ENCODE peak calls at places on chromosomes 13 and 19, in four cellular contexts. One of them, this sample, is unnamed.

GRCh38 chr13:97367016-97367415 is 67.0 kb upstream of the RAP2A start:
- DNase-seq in mesendoderm: peak; percentile 52
- DNase-seq in H9: no peak
- DNase-seq in IMR-90: peak; percentile 65
- DNase-seq in this sample: no peak

GRCh38 chr13:28494861-28495585 is at the start of gene FLT1:
- DNase-seq in mesendoderm: peak; percentile 91
- DNase-seq in H9: peak; percentile 82
- DNase-seq in IMR-90: peak; percentile 38
- DNase-seq in this sample: peak; percentile 87

GRCh38 chr19:17942181-17942580 is 9.4 kb downstream of the CCDC124 start:
- DNase-seq in mesendoderm: no peak
- DNase-seq in H9: peak; percentile 52
- DNase-seq in IMR-90: no peak
- DNase-seq in this sample: no peak

GRCh38 chr19:34171539-34171876 is 796 bp upstream of the LSM14A start:
- DNase-seq in mesendoderm: no peak
- DNase-seq in H9: no peak
- DNase-seq in IMR-90: peak; percentile 93
- DNase-seq in this sample: no peak

GRCh38 chr13:31803327-31803726 is 64.0 kb downstream of the RXFP2 start:
- DNase-seq in mesendoderm: no peak
- DNase-seq in H9: no peak
- DNase-seq in IMR-90: no peak
- DNase-seq in this sample: no peak

GRCh38 chr13:65240773-65241172 is 1989.4 kb downstream of the PCDH9 start:
- DNase-seq in mesendoderm: no peak
- DNase-seq in H9: no peak
- DNase-seq in IMR-90: no peak
- DNase-seq in this sample: no peak

GRCh38 chr13:28819046-28819747 is 942 bp upstream of the MTUS2 start:
- DNase-seq in mesendoderm: peak; percentile 52
- DNase-seq in H9: no peak
- DNase-seq in IMR-90: peak; percentile 12
- DNase-seq in this sample: no peak

GRCh38 chr13:41136396-41137031 is 3.9 kb upstream of the KBTBD6 start:
- DNase-seq in mesendoderm: no peak
- DNase-seq in H9: no peak
- DNase-seq in IMR-90: no peak
- DNase-seq in this sample: no peak

GRCh38 chr19:45368737-45369340 is 1.5 kb downstream of the ERCC2 start:
- DNase-seq in mesendoderm: peak; percentile 67
- DNase-seq in H9: peak; percentile 57
- DNase-seq in IMR-90: no peak
- DNase-seq in this sample: no peak

GRCh38 chr13:109693213-109693612 is 93.2 kb downstream of the IRS2 start:
- DNase-seq in mesendoderm: no peak
- DNase-seq in H9: no peak
- DNase-seq in IMR-90: no peak
- DNase-seq in this sample: no peak

GRCh38 chr13:109687559-109688448 is 98.6 kb downstream of the IRS2 start:
- DNase-seq in mesendoderm: no peak
- DNase-seq in H9: no peak
- DNase-seq in IMR-90: no peak
- DNase-seq in this sample: no peak

GRCh38 chr13:109694972-109695371 is 91.4 kb downstream of the IRS2 start:
- DNase-seq in mesendoderm: no peak
- DNase-seq in H9: no peak
- DNase-seq in IMR-90: no peak
- DNase-seq in this sample: no peak

GRCh38 chr13:109695402-109696190 is 90.8 kb downstream of the IRS2 start:
- DNase-seq in mesendoderm: no peak
- DNase-seq in H9: no peak
- DNase-seq in IMR-90: no peak
- DNase-seq in this sample: no peak

GRCh38 chr13:109691689-109692088 is 94.7 kb downstream of the IRS2 start:
- DNase-seq in mesendoderm: no peak
- DNase-seq in H9: no peak
- DNase-seq in IMR-90: no peak
- DNase-seq in this sample: no peak
- H4K5ac ChIP-seq in mesendoderm: no peak overlapping the region
- H4K5ac ChIP-seq in H9: no peak overlapping the region
- H4K5ac ChIP-seq in IMR-90: no peak overlapping the region
- H4K5ac ChIP-seq in this sample: no peak overlapping the region

DNA sequence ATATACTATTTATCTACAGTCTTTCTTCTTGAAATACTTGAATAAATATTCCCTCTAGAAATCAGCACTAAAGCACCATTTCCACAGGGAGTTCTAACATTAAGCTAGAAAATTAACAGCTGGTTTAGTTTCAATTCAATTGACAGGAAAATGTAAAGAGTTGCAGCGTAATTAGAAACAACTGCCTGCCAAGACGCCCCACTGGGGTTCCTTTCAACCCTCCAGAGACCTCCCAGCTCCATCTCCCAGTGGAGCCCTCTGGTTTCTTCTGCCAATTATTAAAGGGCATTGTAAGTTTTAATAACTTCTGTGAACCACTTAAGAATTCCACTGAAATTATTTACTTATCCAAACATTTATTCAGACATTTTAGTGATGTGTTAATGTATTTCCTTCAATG is 4.1 kb downstream of the GJA3 start:
- DNase-seq in mesendoderm: no peak
- DNase-seq in H9: peak; percentile 19
- DNase-seq in IMR-90: no peak
- DNase-seq in this sample: no peak
- H4K5ac ChIP-seq in mesendoderm: no peak overlapping the region
- H4K5ac ChIP-seq in H9: no peak overlapping the region
- H4K5ac ChIP-seq in IMR-90: no peak overlapping the region
- H4K5ac ChIP-seq in this sample: no peak overlapping the region

GRCh38 chr19:53966931-53967330 is 4.2 kb downstream of the CACNG8 start:
- DNase-seq in mesendoderm: no peak
- DNase-seq in H9: no peak
- DNase-seq in IMR-90: no peak
- DNase-seq in this sample: no peak
- H4K5ac ChIP-seq in mesendoderm: no peak overlapping the region
- H4K5ac ChIP-seq in H9: no peak overlapping the region
- H4K5ac ChIP-seq in IMR-90: no peak overlapping the region
- H4K5ac ChIP-seq in this sample: no peak overlapping the region

GRCh38 chr19:10544753-10545251 is 1.1 kb downstream of the ATG4D start:
- DNase-seq in mesendoderm: no peak
- DNase-seq in H9: no peak
- DNase-seq in IMR-90: no peak
- DNase-seq in this sample: no peak

GRCh38 chr19:10546817-10547216 is 3.1 kb downstream of the ATG4D start:
- DNase-seq in mesendoderm: no peak
- DNase-seq in H9: no peak
- DNase-seq in IMR-90: no peak
- DNase-seq in this sample: no peak

GRCh38 chr19:10543420-10544241 is at the start of gene ATG4D:
- DNase-seq in mesendoderm: peak; percentile 81
- DNase-seq in H9: peak; percentile 90
- DNase-seq in IMR-90: peak; percentile 47
- DNase-seq in this sample: peak; percentile 91

GRCh38 chr19:10544242-10544752 is 593 bp downstream of the ATG4D start:
- DNase-seq in mesendoderm: peak; percentile 42
- DNase-seq in H9: no peak
- DNase-seq in IMR-90: no peak
- DNase-seq in this sample: no peak

GRCh38 chr19:10543059-10543419 is 665 bp upstream of the ATG4D start:
- DNase-seq in mesendoderm: no peak
- DNase-seq in H9: no peak
- DNase-seq in IMR-90: no peak
- DNase-seq in this sample: no peak
- H4K5ac ChIP-seq in mesendoderm: no peak overlapping the region
- H4K5ac ChIP-seq in H9: no peak overlapping the region
- H4K5ac ChIP-seq in IMR-90: no peak overlapping the region
- H4K5ac ChIP-seq in this sample: no peak overlapping the region

GRCh38 chr19:29727906-29728305 is 12.8 kb upstream of the C19orf12 start:
- DNase-seq in mesendoderm: no peak
- DNase-seq in H9: no peak
- DNase-seq in IMR-90: no peak
- DNase-seq in this sample: no peak

GRCh38 chr19:29724741-29725140 is 9.7 kb upstream of the C19orf12 start:
- DNase-seq in mesendoderm: no peak
- DNase-seq in H9: no peak
- DNase-seq in IMR-90: no peak
- DNase-seq in this sample: no peak

DNA sequence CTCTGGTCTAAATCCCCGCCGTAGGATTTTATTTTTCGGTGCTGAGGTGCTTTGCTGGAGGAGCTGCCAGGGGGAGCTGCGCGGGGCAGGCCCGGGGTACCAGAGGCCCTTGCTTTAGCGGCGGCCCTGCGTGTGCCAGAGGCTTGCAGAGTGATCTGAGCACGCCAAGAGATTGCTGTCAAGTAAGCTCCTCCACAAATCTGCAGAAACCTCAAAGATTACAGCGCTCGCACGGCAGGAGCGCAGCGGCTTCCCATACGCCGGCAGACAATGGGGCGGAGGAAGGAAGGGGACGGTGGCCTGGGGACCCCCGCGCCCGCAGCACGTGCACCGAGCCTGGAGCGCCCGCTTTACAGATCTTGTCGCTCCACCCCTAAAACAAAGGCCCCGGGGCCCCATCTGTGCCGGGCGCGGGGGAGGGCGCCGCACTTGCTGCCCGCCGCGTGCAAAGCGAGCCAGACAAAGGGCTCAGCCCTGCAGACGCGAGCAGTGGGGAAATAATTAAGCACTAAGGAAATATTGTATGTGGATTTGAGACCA is 9.1 kb upstream of the C19orf12 start:
- DNase-seq in mesendoderm: peak; percentile 61
- DNase-seq in H9: peak; percentile 61
- DNase-seq in IMR-90: peak; percentile 5
- DNase-seq in this sample: peak; percentile 73
- H4K5ac ChIP-seq in mesendoderm: no peak overlapping the region
- H4K5ac ChIP-seq in H9: peak overlapping the region; percentile 86
- H4K5ac ChIP-seq in IMR-90: no peak overlapping the region
- H4K5ac ChIP-seq in this sample: peak overlapping the region; percentile 40

GRCh38 chr19:38985262-38985661 is 9.7 kb upstream of the FBXO17 start:
- DNase-seq in mesendoderm: peak; percentile 28
- DNase-seq in H9: no peak
- DNase-seq in IMR-90: no peak
- DNase-seq in this sample: no peak
- H4K5ac ChIP-seq in mesendoderm: no peak overlapping the region
- H4K5ac ChIP-seq in H9: no peak overlapping the region
- H4K5ac ChIP-seq in IMR-90: no peak overlapping the region
- H4K5ac ChIP-seq in this sample: no peak overlapping the region

GRCh38 chr13:83499286-83499685 is 383.0 kb downstream of the SLITRK1 start:
- DNase-seq in mesendoderm: no peak
- DNase-seq in H9: no peak
- DNase-seq in IMR-90: peak; percentile 14
- DNase-seq in this sample: no peak
- H4K5ac ChIP-seq in mesendoderm: no peak overlapping the region
- H4K5ac ChIP-seq in H9: no peak overlapping the region
- H4K5ac ChIP-seq in IMR-90: no peak overlapping the region
- H4K5ac ChIP-seq in this sample: no peak overlapping the region

GRCh38 chr13:24265453-24265852 is 43.9 kb upstream of the C1QTNF9 start:
- DNase-seq in mesendoderm: no peak
- DNase-seq in H9: no peak
- DNase-seq in IMR-90: no peak
- DNase-seq in this sample: no peak

GRCh38 chr13:24264976-24265375 is 44.4 kb upstream of the C1QTNF9 start:
- DNase-seq in mesendoderm: no peak
- DNase-seq in H9: no peak
- DNase-seq in IMR-90: no peak
- DNase-seq in this sample: no peak

GRCh38 chr13:24267801-24268200 is 41.6 kb upstream of the C1QTNF9 start:
- DNase-seq in mesendoderm: no peak
- DNase-seq in H9: no peak
- DNase-seq in IMR-90: no peak
- DNase-seq in this sample: no peak

GRCh38 chr13:24269803-24270202 is 39.6 kb upstream of the C1QTNF9 start:
- DNase-seq in mesendoderm: no peak
- DNase-seq in H9: no peak
- DNase-seq in IMR-90: peak; percentile 60
- DNase-seq in this sample: no peak

DNA sequence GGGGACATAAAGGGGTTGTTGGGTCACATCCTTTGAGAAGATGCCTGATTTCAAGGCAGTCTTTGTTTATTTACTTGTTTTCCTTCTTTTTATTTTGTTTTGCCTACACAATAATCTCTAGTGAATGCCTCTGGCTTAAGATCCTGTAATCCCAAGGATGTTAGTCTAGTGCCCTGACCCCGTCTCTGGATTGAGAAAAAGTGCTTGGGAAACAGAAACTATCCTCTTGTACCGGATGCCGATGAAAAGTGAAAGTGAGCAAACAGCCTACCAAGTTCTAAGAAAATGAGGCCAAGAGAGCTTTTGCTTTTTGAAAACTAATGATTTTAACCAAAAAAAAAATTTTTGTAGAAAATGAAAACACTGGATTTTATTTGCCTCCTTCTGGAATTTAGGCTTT is 42.1 kb upstream of the C1QTNF9 start:
- DNase-seq in mesendoderm: no peak
- DNase-seq in H9: no peak
- DNase-seq in IMR-90: no peak
- DNase-seq in this sample: no peak
- H4K5ac ChIP-seq in mesendoderm: no peak overlapping the region
- H4K5ac ChIP-seq in H9: no peak overlapping the region
- H4K5ac ChIP-seq in IMR-90: no peak overlapping the region
- H4K5ac ChIP-seq in this sample: no peak overlapping the region

This sample was measured in H1.